ENCODE peak calls at places on chromosomes 13 and 19, in nine cellular contexts. G, R, F, H, Y, S, W, Q and C are unnamed samples.

GRCh38 chr13:23271331-23271730 is 90.6 kb downstream of the SGCG start:
- DNase-seq in G (no peak), R (no peak), F (no peak), H (no peak), Y (no peak), S (no peak), W (no peak), Q (no peak), C (no peak)

GRCh38 chr13:50085063-50085462 is 69.8 kb downstream of the KCNRG start:
- DNase-seq in G (peak; percentile 72), R (no peak), F (no peak), H (peak; percentile 51), Y (no peak), S (no peak), W (no peak), Q (peak; percentile 69), C (no peak)

GRCh38 chr13:77833331-77833863 is 85.2 kb downstream of the EDNRB start:
- DNase-seq in G (peak; percentile 57), R (peak; percentile 84), F (no peak), H (peak; percentile 39), Y (no peak), S (no peak), W (no peak), Q (no peak), C (no peak)

GRCh38 chr13:113848431-113849260 is 15.2 kb downstream of the GAS6 start:
- DNase-seq in G (no peak), R (no peak), F (no peak), H (peak; percentile 86), Y (no peak), S (no peak), W (no peak), Q (no peak), C (peak; percentile 5)

GRCh38 chr13:89852570-89852969 is 1494.9 kb upstream of the MIR17HG start:
- DNase-seq in G (no peak), R (no peak), F (no peak), H (no peak), Y (no peak), S (no peak), W (no peak), Q (no peak), C (no peak)

GRCh38 chr13:111602874-111603273 is 282.4 kb downstream of the TEX29 start:
- DNase-seq in G (no peak), R (no peak), F (no peak), H (no peak), Y (no peak), S (no peak), W (no peak), Q (no peak), C (no peak)

GRCh38 chr19:55230329-55230728 is 1.8 kb upstream of the TMEM86B start:
- DNase-seq in G (no peak), R (no peak), F (no peak), H (no peak), Y (no peak), S (no peak), W (no peak), Q (no peak), C (no peak)

GRCh38 chr19:1069009-1069779 is 2.2 kb downstream of the ARHGAP45 start:
- DNase-seq in G (no peak), R (no peak), F (no peak), H (peak; percentile 39), Y (no peak), S (no peak), W (no peak), Q (peak; percentile 88), C (no peak)

GRCh38 chr19:45935267-45935666 is 20.7 kb upstream of the NANOS2 start:
- DNase-seq in G (no peak), R (no peak), F (no peak), H (no peak), Y (no peak), S (no peak), W (no peak), Q (no peak), C (no peak)

GRCh38 chr13:109871018-109871370 is 84.6 kb upstream of the IRS2 start:
- DNase-seq in G (no peak), R (no peak), F (no peak), H (peak; percentile 58), Y (no peak), S (no peak), W (no peak), Q (no peak), C (no peak)

GRCh38 chr13:24008679-24009078 is 111.4 kb upstream of the C1QTNF9B start:
- DNase-seq in G (no peak), R (no peak), F (no peak), H (no peak), Y (no peak), S (no peak), W (no peak), Q (no peak), C (no peak)

GRCh38 chr13:42112864-42113263 is 64.4 kb downstream of the DGKH start:
- DNase-seq in G (no peak), R (no peak), F (no peak), H (no peak), Y (no peak), S (no peak), W (no peak), Q (no peak), C (no peak)

DNA sequence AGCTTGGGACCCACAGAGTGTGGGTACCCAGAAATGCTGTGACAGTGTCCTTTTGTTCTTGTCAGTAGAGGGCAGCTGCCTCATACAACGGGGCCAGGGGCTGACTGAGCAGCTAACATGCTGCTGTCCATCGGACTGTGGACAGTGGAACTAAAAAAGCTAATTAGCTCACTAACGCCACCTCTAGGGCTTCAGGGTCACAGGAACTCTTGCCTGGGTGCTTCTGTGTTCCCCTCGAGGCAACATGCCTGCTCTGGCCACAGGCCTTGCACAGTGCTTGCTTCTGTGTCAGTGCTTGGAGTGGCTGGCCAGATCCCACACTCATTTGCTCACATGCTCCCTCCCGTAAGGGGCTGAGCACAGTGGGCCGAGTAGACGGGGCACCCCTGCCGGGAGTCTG is 377.0 kb downstream of the OLFM4 start:
- DNase-seq in G (peak; percentile 22), R (no peak), F (no peak), H (no peak), Y (no peak), S (peak; percentile 19), W (peak; percentile 11), Q (no peak), C (no peak)
- TF ChIP-seq CTCF in G (peak; percentile 6), R (no peak), F (no peak), H (no peak), Y (no peak), S (peak; percentile 25), W (peak; percentile 39), Q (no peak), C (no peak)

GRCh38 chr13:41053384-41053826 is 7.9 kb upstream of the WBP4 start:
- DNase-seq in G (no peak), R (no peak), F (no peak), H (peak; percentile 63), Y (no peak), S (no peak), W (no peak), Q (peak; percentile 93), C (peak; percentile 34)

GRCh38 chr13:41052441-41052840 is 8.9 kb upstream of the WBP4 start:
- DNase-seq in G (no peak), R (no peak), F (no peak), H (no peak), Y (no peak), S (no peak), W (no peak), Q (no peak), C (no peak)

GRCh38 chr13:41054919-41055619 is 6.2 kb upstream of the WBP4 start:
- DNase-seq in G (peak; percentile 15), R (no peak), F (no peak), H (no peak), Y (no peak), S (no peak), W (no peak), Q (peak; percentile 68), C (no peak)

GRCh38 chr13:41056194-41056593 is 5.1 kb upstream of the WBP4 start:
- DNase-seq in G (no peak), R (no peak), F (no peak), H (no peak), Y (no peak), S (no peak), W (no peak), Q (no peak), C (no peak)

GRCh38 chr13:41054212-41054877 is 7.0 kb upstream of the WBP4 start:
- DNase-seq in G (peak; percentile 76), R (no peak), F (peak; percentile 16), H (peak; percentile 78), Y (no peak), S (peak; percentile 9), W (no peak), Q (peak; percentile 85), C (peak; percentile 44)
- TF ChIP-seq CTCF in G (peak; percentile 66), R (peak; percentile 53), F (peak; percentile 47), H (peak; percentile 50), Y (peak; percentile 45), S (peak; percentile 76), W (peak; percentile 66), Q (peak; percentile 38), C (peak; percentile 55)

DNA sequence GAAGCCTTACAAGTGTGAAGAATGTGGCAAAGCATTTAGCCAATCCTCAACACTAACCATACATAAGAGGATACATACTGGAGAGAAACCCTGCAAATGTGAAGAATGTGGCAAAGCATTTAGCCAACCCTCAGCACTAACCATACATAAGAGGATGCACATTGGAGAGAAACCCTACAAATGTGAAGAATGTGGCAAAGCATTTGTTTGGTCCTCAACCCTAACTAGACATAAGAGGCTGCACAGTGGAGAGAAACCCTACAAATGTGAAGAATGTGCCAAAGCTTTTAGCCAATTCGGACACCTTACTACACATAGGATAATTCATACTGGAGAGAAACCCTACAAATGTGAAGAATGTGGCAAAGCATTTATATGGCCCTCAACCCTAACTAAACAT is 18.2 kb downstream of the ZNF726 start:
- DNase-seq in G (no peak), R (no peak), F (no peak), H (no peak), Y (no peak), S (no peak), W (no peak), Q (no peak), C (no peak)
- TF ChIP-seq CTCF in G (no peak), R (no peak), F (no peak), H (no peak), Y (no peak), S (no peak), W (no peak), Q (no peak), C (no peak)

GRCh38 chr13:102401305-102401704 is 543 bp downstream of the FGF14 start:
- DNase-seq in G (no peak), R (no peak), F (no peak), H (no peak), Y (no peak), S (no peak), W (no peak), Q (no peak), C (no peak)

GRCh38 chr13:102400619-102401125 is 1.2 kb downstream of the FGF14 start:
- DNase-seq in G (no peak), R (no peak), F (peak; percentile 6), H (no peak), Y (no peak), S (no peak), W (no peak), Q (no peak), C (peak; percentile 45)

GRCh38 chr13:102402292-102402691 is 444 bp upstream of the FGF14 start:
- DNase-seq in G (peak; percentile 10), R (no peak), F (peak; percentile 41), H (no peak), Y (no peak), S (peak; percentile 41), W (no peak), Q (no peak), C (peak; percentile 29)

GRCh38 chr13:102401755-102402154 is at the start of gene FGF14:
- DNase-seq in G (no peak), R (no peak), F (no peak), H (no peak), Y (no peak), S (no peak), W (no peak), Q (no peak), C (no peak)

GRCh38 chr13:102399791-102400618 is 1.8 kb downstream of the FGF14 start:
- DNase-seq in G (no peak), R (no peak), F (peak; percentile 18), H (no peak), Y (no peak), S (no peak), W (no peak), Q (no peak), C (peak; percentile 11)
- TF ChIP-seq CTCF in G (no peak), R (peak; percentile 4), F (no peak), H (no peak), Y (no peak), S (no peak), W (no peak), Q (no peak), C (no peak)